ENCODE peak calls at places on chromosome 17, in eight cellular contexts. Z is activated CD4-positive, alpha-beta T cell treated with anti-CD3 and anti-CD28 coated beads, Interleukin-2, amount 10 ng/mL, durations not matched to agents 7 days and 5 days; C is T-cell; S is EL; B is neural progenitor cell; A is AG10803; Q is heart left ventricle; X is EH. V is an unnamed sample.

GRCh38 chr17:40362696-40363479 is 1.6 kb downstream of the GJD3 start:
- DNase-seq in Z (peak; percentile 91), C (peak; percentile 76), S (peak; percentile 79), B (peak; percentile 92), A (peak; percentile 73), Q (peak; percentile 73), X (peak; percentile 81), V (peak; percentile 80)

GRCh38 chr17:80152057-80152831 is 5.3 kb upstream of the EIF4A3 start:
- DNase-seq in Z (no peak), C (no peak), S (peak; percentile 76), B (no peak), A (peak; percentile 45), Q (no peak), X (peak; percentile 84), V (no peak)

GRCh38 chr17:40463122-40463550 is 19.9 kb downstream of the IGFBP4 start:
- DNase-seq in Z (no peak), C (no peak), S (no peak), B (peak; percentile 44), A (no peak), Q (no peak), X (no peak), V (no peak)

GRCh38 chr17:77329741-77330531 is 189.2 kb downstream of the SEC14L1 start:
- DNase-seq in Z (no peak), C (no peak), S (no peak), B (no peak), A (no peak), Q (peak; percentile 10), X (no peak), V (peak; percentile 11)

GRCh38 chr17:58577696-58578095 is 63.3 kb upstream of the MTMR4 start:
- DNase-seq in Z (peak; percentile 49), C (peak; percentile 37), S (peak; percentile 51), B (peak; percentile 86), A (peak; percentile 56), Q (peak; percentile 56), X (peak; percentile 52), V (peak; percentile 61)

GRCh38 chr17:76280650-76281049 is 15.5 kb downstream of the UBALD2 start:
- DNase-seq in Z (no peak), C (no peak), S (no peak), B (no peak), A (no peak), Q (no peak), X (no peak), V (no peak)

GRCh38 chr17:69012895-69013805 is 47.6 kb downstream of the ABCA9 start:
- DNase-seq in Z (no peak), C (no peak), S (peak; percentile 28), B (no peak), A (peak; percentile 3), Q (no peak), X (no peak), V (no peak)

GRCh38 chr17:38585056-38585804 is 20.5 kb downstream of the SRCIN1 start:
- DNase-seq in Z (no peak), C (no peak), S (no peak), B (peak; percentile 61), A (no peak), Q (no peak), X (no peak), V (no peak)

GRCh38 chr17:60594747-60595146 is 5.2 kb upstream of the PPM1D start:
- DNase-seq in Z (no peak), C (no peak), S (no peak), B (no peak), A (no peak), Q (no peak), X (no peak), V (no peak)

GRCh38 chr17:45270828-45271418 is 9.0 kb upstream of the SPATA32 start:
- DNase-seq in Z (peak; percentile 58), C (peak; percentile 57), S (no peak), B (peak; percentile 71), A (no peak), Q (no peak), X (no peak), V (peak; percentile 40)

V was measured in testis.